ENCODE peak calls at places on chromosome 19, in six cellular contexts. P is H9, N is HL-60, W is HCEC 1CT, K is AG09309, Z is tibial artery. H is an unnamed sample.

GRCh38 chr19:19866599-19867248 is 1.0 kb downstream of the ZNF253 start:
- DNase-seq in N (peak; percentile 80), P (peak; percentile 86), Z (no peak), K (no peak), W (no peak), H (peak; percentile 92)

GRCh38 chr19:41261474-41262190 is 2.5 kb upstream of the HNRNPUL1 start:
- DNase-seq in P (no peak), N (no peak), W (no peak), Z (peak; percentile 70), K (no peak), H (no peak)

GRCh38 chr19:42269518-42270345 is 680 bp downstream of the CIC start:
- DNase-seq in K (no peak), P (no peak), Z (peak; percentile 68), N (no peak), W (no peak), H (no peak)

GRCh38 chr19:17209126-17210036 is 5.8 kb upstream of the USE1 start:
- DNase-seq in K (no peak), P (peak; percentile 98), W (no peak), N (no peak), Z (no peak), H (peak; percentile 100)

GRCh38 chr19:44644391-44645016 is 794 bp downstream of the PVR start:
- DNase-seq in N (no peak), P (peak; percentile 68), K (no peak), Z (no peak), W (peak; percentile 31), H (peak; percentile 84)

GRCh38 chr19:1956868-1957492 is 16.0 kb downstream of the CSNK1G2 start:
- DNase-seq in N (no peak), P (peak; percentile 72), Z (no peak), K (no peak), W (no peak), H (peak; percentile 85)

GRCh38 chr19:28619842-28620429 is 593.0 kb downstream of the UQCRFS1 start:
- DNase-seq in Z (no peak), K (no peak), W (no peak), N (no peak), P (no peak), H (no peak)

GRCh38 chr19:14475251-14476073 is at the start of gene PTGER1:
- DNase-seq in W (no peak), K (no peak), Z (no peak), N (no peak), P (peak; percentile 69), H (peak; percentile 82)

GRCh38 chr19:49988433-49988832 is 27.5 kb upstream of the SIGLEC11 start:
- DNase-seq in Z (no peak), K (no peak), W (peak; percentile 84), P (no peak), N (no peak), H (no peak)

GRCh38 chr19:47272448-47273312 is 2.0 kb upstream of the INAFM1 start:
- DNase-seq in N (peak; percentile 57), Z (no peak), K (peak; percentile 24), P (no peak), W (peak; percentile 61), H (peak; percentile 72)

GRCh38 chr19:14916848-14917247 is 24.4 kb upstream of the OR7C2 start:
- DNase-seq in N (no peak), K (no peak), W (no peak), Z (no peak), P (no peak), H (no peak)

GRCh38 chr19:7507884-7508283 is 8.0 kb upstream of the ZNF358 start:
- DNase-seq in N (peak; percentile 12), Z (peak; percentile 87), K (no peak), W (peak; percentile 91), P (peak; percentile 97), H (peak; percentile 96)